ENCODE peak calls at places on chromosomes 12 and 14, in nine cellular contexts. O is CD8-positive, alpha-beta T cell; J is endothelial cell of umbilical vein; C is A549; F is right lobe of liver; Q is Panc1; U is body of pancreas; P is fibroblast of lung; E is ovary. H is an unnamed sample.

GRCh38 chr14:93536945-93537344 is 106.2 kb downstream of the UNC79 start:
- DNase-seq in F (no peak), Q (no peak), P (no peak), U (no peak), O (no peak), E (no peak), C (no peak), J (peak), H (no peak)

GRCh38 chr12:121376754-121377697 is 22.9 kb upstream of the RNF34 start:
- DNase-seq in C (no peak), P (no peak), U (no peak), Q (no peak), J (no peak), E (no peak), F (no peak), O (no peak), H (no peak)

GRCh38 chr14:69048456-69048855 is 69.4 kb upstream of the ACTN1 start:
- DNase-seq in J (peak), Q (no peak), O (peak), E (peak), C (no peak), P (peak), F (peak), U (peak), H (no peak)

GRCh38 chr12:77893918-77894317 is 63.2 kb downstream of the NAV3 start:
- DNase-seq in U (peak), P (peak), E (no peak), C (peak), O (no peak), F (peak), Q (peak), J (peak), H (no peak)

GRCh38 chr12:29792853-29793252 is 9.1 kb upstream of the TMTC1 start:
- DNase-seq in Q (no peak), P (no peak), E (no peak), U (no peak), F (no peak), C (no peak), J (no peak), O (no peak), H (no peak)

GRCh38 chr14:102927878-102928411 is 5.5 kb downstream of the AMN start:
- DNase-seq in C (no peak), J (no peak), P (no peak), F (no peak), E (no peak), U (no peak), O (no peak), Q (no peak), H (no peak)

GRCh38 chr12:25449007-25449406 is 104.1 kb downstream of the LMNTD1 start:
- DNase-seq in O (no peak), U (no peak), C (no peak), E (no peak), P (no peak), Q (no peak), F (no peak), J (no peak), H (no peak)

GRCh38 chr14:97788364-97788763 is 991.2 kb downstream of the VRK1 start:
- DNase-seq in E (no peak), P (no peak), U (no peak), F (no peak), Q (no peak), J (no peak), C (no peak), O (no peak), H (no peak)

GRCh38 chr14:93231129-93231979 is 24.3 kb downstream of the UBR7 start:
- DNase-seq in O (no peak), U (no peak), C (peak), Q (no peak), E (no peak), F (no peak), P (peak), J (peak), H (peak)

GRCh38 chr12:54853933-54854538 is at the start of gene MUCL1:
- DNase-seq in J (peak), Q (peak), U (peak), O (peak), F (peak), P (peak), C (peak), E (no peak), H (peak)

GRCh38 chr12:73935817-73936216 is 601.8 kb upstream of the ATXN7L3B start:
- DNase-seq in P (no peak), F (no peak), U (no peak), E (no peak), O (no peak), J (no peak), Q (no peak), C (no peak), H (no peak)

GRCh38 chr14:104549536-104550339 is 29.8 kb upstream of the C14orf180 start:
- DNase-seq in U (no peak), C (no peak), Q (no peak), J (no peak), P (no peak), O (no peak), F (no peak), E (no peak), H (no peak)

GRCh38 chr14:79051009-79051710 is 881.0 kb downstream of the NRXN3 start:
- DNase-seq in Q (no peak), E (no peak), J (no peak), C (no peak), O (no peak), F (no peak), P (no peak), U (no peak), H (peak)

GRCh38 chr12:225012-225411 is 11.1 kb upstream of the SLC6A12 start:
- DNase-seq in E (no peak), Q (no peak), O (no peak), F (no peak), J (no peak), C (no peak), U (no peak), P (no peak), H (no peak)

GRCh38 chr14:79016828-79017505 is 846.8 kb downstream of the NRXN3 start:
- DNase-seq in U (no peak), F (no peak), Q (no peak), J (peak), E (no peak), C (no peak), P (peak), O (no peak), H (peak)

GRCh38 chr12:77724367-77724957 is 106.2 kb upstream of the NAV3 start:
- DNase-seq in E (no peak), Q (peak), P (peak), J (peak), C (no peak), O (no peak), U (no peak), F (no peak), H (peak)

GRCh38 chr12:108855284-108856169 is 1.9 kb downstream of the SSH1 start:
- DNase-seq in Q (no peak), C (no peak), F (no peak), U (no peak), J (no peak), P (peak), O (no peak), E (no peak), H (no peak)

GRCh38 chr14:51448831-51449665 is 202.7 kb upstream of the FRMD6 start:
- DNase-seq in F (peak), Q (no peak), O (no peak), E (no peak), P (peak), U (peak), C (no peak), J (peak), H (peak)

GRCh38 chr12:202081-202731 is 11.8 kb downstream of the SLC6A12 start:
- DNase-seq in C (no peak), P (no peak), U (no peak), J (no peak), Q (no peak), F (no peak), E (no peak), O (no peak), H (no peak)

GRCh38 chr12:124481257-124481750 is 86.1 kb downstream of the NCOR2 start:
- DNase-seq in C (no peak), F (no peak), J (no peak), P (no peak), O (no peak), Q (no peak), U (no peak), E (peak), H (no peak)

GRCh38 chr12:27779416-27779815 is 617 bp upstream of the KLHL42 start:
- DNase-seq in J (peak), E (peak), C (peak), Q (no peak), U (peak), F (no peak), O (peak), P (peak), H (no peak)

GRCh38 chr14:59356783-59357182 is 108.4 kb downstream of the GPR135 start:
- DNase-seq in P (no peak), O (no peak), U (no peak), J (no peak), F (no peak), C (no peak), Q (no peak), E (no peak), H (no peak)

GRCh38 chr14:79373451-79373850 is 837.9 kb downstream of the DIO2 start:
- DNase-seq in F (no peak), E (no peak), C (no peak), U (no peak), P (no peak), J (no peak), Q (no peak), O (no peak), H (no peak)

GRCh38 chr12:88575361-88575959 is 4.8 kb downstream of the KITLG start:
- DNase-seq in J (no peak), C (no peak), E (no peak), Q (no peak), P (no peak), O (no peak), U (no peak), F (no peak), H (no peak)

GRCh38 chr14:37399517-37399916 is 195.5 kb downstream of the FOXA1 start:
- DNase-seq in C (no peak), E (no peak), U (no peak), J (no peak), F (no peak), Q (no peak), O (no peak), P (no peak), H (no peak)

GRCh38 chr14:103483600-103483999 is 39.0 kb downstream of the CKB start:
- DNase-seq in U (no peak), Q (peak), C (no peak), J (peak), O (no peak), P (peak), F (no peak), E (no peak), H (peak)

GRCh38 chr12:31985832-31986231 is 26.6 kb downstream of the RESF1 start:
- DNase-seq in E (no peak), U (no peak), P (no peak), F (no peak), O (no peak), J (no peak), Q (no peak), C (no peak), H (no peak)

GRCh38 chr14:40354754-40355153 is 922.5 kb upstream of the FBXO33 start:
- DNase-seq in E (no peak), J (no peak), F (no peak), Q (no peak), C (no peak), P (no peak), O (no peak), U (no peak), H (no peak)

GRCh38 chr12:89884917-89885316 is 176.3 kb upstream of the ATP2B1 start:
- DNase-seq in C (no peak), J (no peak), Q (no peak), U (no peak), E (no peak), F (no peak), P (no peak), O (no peak), H (no peak)

GRCh38 chr12:131835616-131836171 is 7.5 kb downstream of the MMP17 start:
- DNase-seq in J (no peak), F (no peak), E (no peak), U (no peak), O (no peak), C (no peak), P (no peak), Q (no peak), H (no peak)

GRCh38 chr12:131834798-131835615 is 6.8 kb downstream of the MMP17 start:
- DNase-seq in P (no peak), E (no peak), U (no peak), C (no peak), F (no peak), O (no peak), J (no peak), Q (no peak), H (no peak)

GRCh38 chr12:131833288-131833895 is 5.2 kb downstream of the MMP17 start:
- DNase-seq in P (no peak), Q (no peak), O (no peak), U (no peak), C (no peak), F (no peak), J (no peak), E (no peak), H (no peak)

GRCh38 chr12:131832393-131833231 is 4.4 kb downstream of the MMP17 start:
- DNase-seq in F (peak), U (no peak), E (peak), J (no peak), Q (no peak), P (no peak), C (peak), O (no peak), H (no peak)

DNA sequence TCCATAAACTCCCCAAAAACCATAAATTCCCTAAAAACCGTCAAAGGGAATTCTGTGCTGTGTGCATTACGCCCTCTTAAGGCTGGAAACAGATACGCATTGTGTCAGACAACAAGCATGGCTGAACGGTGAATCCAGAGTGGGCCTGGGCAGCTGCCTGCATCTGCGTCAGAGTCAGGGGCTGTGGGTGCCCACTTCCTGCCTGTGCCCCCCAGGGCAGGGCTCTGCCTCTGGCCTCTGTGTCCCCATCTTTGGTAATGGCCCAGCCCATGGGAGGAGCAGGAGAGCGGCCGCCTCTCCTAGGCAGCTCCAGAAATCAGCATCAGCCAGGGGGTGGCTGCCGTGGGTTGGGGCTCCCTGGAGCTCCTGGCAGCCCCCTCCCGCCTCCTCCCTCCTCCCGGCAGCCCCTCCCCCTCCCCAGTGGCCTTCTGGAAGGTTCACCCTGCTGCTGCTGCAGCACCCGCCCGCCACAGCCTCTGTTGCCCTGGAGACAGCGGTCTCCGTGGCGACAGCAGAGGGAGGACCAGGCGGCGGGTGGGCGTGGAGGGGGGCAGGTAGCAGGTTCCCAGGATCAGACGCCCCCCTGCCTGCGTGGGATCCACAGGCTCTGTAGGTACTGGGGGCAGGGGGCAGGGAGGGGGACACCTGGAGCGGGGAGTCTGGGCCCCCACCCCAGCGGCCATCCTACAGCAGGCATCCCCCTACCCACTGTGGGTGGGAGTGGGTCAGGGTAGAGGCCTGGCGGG is 5.9 kb downstream of the MMP17 start:
- DNase-seq in E (no peak), J (no peak), P (peak), F (no peak), O (no peak), C (no peak), U (no peak), Q (no peak), H (no peak)
- TF ChIP-seq CTCF in E (no peak), J (peak), P (peak), F (no peak), O (no peak), C (peak), U (no peak), Q (peak), H (peak)

DNA sequence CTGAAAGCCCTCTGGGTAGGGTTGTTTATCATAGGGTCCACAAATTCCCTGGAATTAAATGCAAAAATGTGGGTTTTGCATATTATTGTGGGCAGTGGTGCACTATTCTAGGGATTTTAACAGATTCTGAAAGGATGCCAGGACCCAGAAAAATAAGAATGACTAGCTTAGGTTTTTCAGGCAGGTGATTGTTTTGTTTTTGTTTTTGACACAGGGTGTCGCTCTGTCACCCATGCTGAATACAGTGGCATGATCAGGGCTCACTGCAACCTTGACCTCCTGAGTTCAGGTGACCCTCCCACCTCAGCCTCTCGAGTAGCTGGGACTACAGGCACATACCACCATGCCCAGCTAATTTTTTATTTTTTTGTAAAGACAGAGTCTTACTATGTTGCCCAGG is 19.2 kb downstream of the GALNT6 start:
- DNase-seq in C (no peak), F (peak), J (no peak), U (no peak), P (no peak), O (no peak), E (no peak), Q (no peak), H (no peak)
- H3K27ac ChIP-seq in C (peak), F (peak), J (peak), U (peak), P (peak), O (no peak), E (peak), Q (peak), H (no peak)

GRCh38 chr12:41801261-41801660 is 343.4 kb downstream of the GXYLT1 start:
- DNase-seq in C (no peak), P (no peak), Q (no peak), E (no peak), J (no peak), U (no peak), O (no peak), F (no peak), H (no peak)

GRCh38 chr12:41802803-41803202 is 341.9 kb downstream of the GXYLT1 start:
- DNase-seq in J (no peak), P (peak), C (no peak), F (no peak), O (no peak), E (no peak), U (no peak), Q (no peak), H (no peak)
- TF ChIP-seq CTCF in J (no peak), P (no peak), C (no peak), F (no peak), O (no peak), E (no peak), U (no peak), Q (no peak), H (no peak)

DNA sequence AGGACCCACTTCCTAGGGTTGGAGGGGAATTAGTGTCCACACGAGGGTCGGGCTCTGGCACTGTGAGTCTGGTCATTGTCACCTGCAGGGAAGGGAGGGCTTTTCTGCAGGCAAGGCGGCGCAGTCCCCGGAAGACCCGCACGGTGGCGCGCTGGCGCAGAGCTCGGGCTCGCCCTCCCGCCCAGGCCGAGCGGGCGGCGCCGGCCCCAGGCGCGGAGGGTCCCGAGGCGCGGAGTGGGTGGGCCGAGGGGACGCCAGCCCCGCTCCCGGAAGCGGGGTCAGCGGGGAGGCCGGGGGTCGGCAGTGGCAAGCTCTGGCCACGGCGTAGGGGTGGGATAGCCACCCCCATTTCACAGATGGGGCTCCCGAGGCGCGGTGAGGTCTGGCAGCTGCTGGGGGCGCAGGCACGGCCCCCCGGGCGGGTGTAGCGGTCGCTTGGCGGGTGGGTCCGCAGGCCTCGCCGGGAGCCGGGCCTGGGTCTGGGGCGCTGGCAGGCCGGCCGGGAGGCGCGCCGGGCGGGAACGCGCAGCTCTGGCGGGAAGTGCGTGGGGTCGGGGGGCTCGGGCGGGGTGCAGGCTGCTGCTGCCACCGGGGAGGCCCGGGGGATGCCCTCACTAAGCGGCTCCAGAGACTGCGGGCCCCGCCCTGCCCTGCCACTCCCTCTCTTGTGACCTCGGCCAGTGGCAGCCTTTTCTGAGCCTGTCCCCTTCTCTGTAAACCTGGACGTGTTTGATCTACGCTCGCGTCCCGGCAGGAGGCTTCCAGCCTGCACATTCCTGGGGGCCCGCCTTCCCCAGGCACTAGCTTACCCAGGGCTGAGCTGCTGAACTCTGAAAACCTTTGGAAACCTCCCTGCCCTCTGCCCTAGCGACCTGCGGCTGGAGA is 46.1 kb downstream of the CYP46A1 start:
- DNase-seq in F (peak), O (peak), J (peak), C (peak), U (peak), E (peak), Q (no peak), P (no peak), H (no peak)
- H3K27ac ChIP-seq in F (no peak), O (no peak), J (peak), C (peak), U (no peak), E (no peak), Q (peak), P (no peak), H (no peak)

GRCh38 chr12:46131729-46132128 is 137.1 kb downstream of the SLC38A1 start:
- DNase-seq in U (no peak), E (no peak), O (no peak), C (no peak), P (no peak), Q (no peak), F (no peak), J (no peak), H (no peak)
- TF ChIP-seq CTCF in U (no peak), E (no peak), O (no peak), C (peak), P (no peak), Q (peak), F (no peak), J (no peak), H (peak)

GRCh38 chr12:2976581-2976996 is 17.4 kb downstream of the TEAD4 start:
- DNase-seq in E (no peak), C (no peak), F (no peak), P (no peak), J (no peak), Q (no peak), U (no peak), O (no peak), H (no peak)

GRCh38 chr12:2974560-2974971 is 15.4 kb downstream of the TEAD4 start:
- DNase-seq in Q (no peak), F (no peak), P (peak), O (no peak), C (no peak), U (no peak), J (peak), E (no peak), H (peak)

GRCh38 chr12:2979806-2980205 is 20.6 kb downstream of the TEAD4 start:
- DNase-seq in F (no peak), P (no peak), J (no peak), C (no peak), U (no peak), Q (no peak), E (no peak), O (no peak), H (no peak)

GRCh38 chr12:2980630-2981029 is 21.4 kb downstream of the TEAD4 start:
- DNase-seq in C (no peak), P (no peak), Q (no peak), F (no peak), E (no peak), J (no peak), O (no peak), U (no peak), H (no peak)

DNA sequence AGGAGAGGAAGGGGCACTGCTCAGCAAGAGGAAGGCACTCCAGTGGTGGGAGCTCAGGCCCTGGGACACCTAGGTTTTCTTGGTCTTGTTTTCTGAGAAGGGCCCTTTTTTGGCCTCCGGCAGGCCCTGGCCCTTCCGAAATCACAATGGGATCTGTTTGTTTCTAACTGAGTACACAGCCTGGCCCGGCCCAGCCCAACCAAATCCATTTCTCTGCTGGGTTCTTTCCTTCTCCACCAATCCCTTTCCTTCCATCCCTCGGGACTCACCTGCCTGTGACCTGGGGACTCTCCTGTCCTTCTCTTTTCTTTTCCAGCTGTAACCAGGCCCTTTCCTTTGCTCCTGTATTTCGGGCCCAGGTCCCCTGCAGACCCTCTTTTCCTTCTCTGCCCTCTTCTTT is 18.6 kb downstream of the TEAD4 start:
- DNase-seq in O (no peak), E (no peak), P (no peak), U (no peak), C (no peak), F (no peak), J (no peak), Q (no peak), H (no peak)
- H3K27ac ChIP-seq in O (no peak), E (no peak), P (no peak), U (no peak), C (no peak), F (no peak), J (no peak), Q (no peak), H (no peak)

H was measured in foreskin keratinocyte.